ENCODE peak calls at places on chromosomes 16 and 17, in nine cellular contexts. N is endodermal cell, E is epithelial cell of esophagus, G is AG09309, S is OCI-LY7, U is BJ, P is transverse colon, D is uterus, I is HFF-Myc. X is an unnamed sample.

GRCh38 chr16:67248401-67249177 is at the start of gene SLC9A5:
- DNase-seq in N (peak), E (peak), G (no peak), S (peak), U (no peak), P (no peak), D (no peak), I (no peak), X (no peak)

GRCh38 chr17:69222707-69223106 is 5.9 kb downstream of the ABCA10 start:
- DNase-seq in N (no peak), E (no peak), G (no peak), S (peak), U (no peak), P (no peak), D (no peak), I (no peak), X (no peak)

GRCh38 chr17:59361386-59361785 is 29.9 kb downstream of the YPEL2 start:
- DNase-seq in N (no peak), E (peak), G (peak), S (no peak), U (peak), P (no peak), D (no peak), I (no peak), X (peak)

GRCh38 chr16:8905168-8905762 is 23.1 kb downstream of the LITAFD start:
- DNase-seq in N (no peak), E (peak), G (no peak), S (peak), U (no peak), P (no peak), D (no peak), I (no peak), X (no peak)

GRCh38 chr17:58789160-58789559 is 33.5 kb downstream of the PPM1E start:
- DNase-seq in N (no peak), E (no peak), G (no peak), S (no peak), U (no peak), P (no peak), D (no peak), I (no peak), X (no peak)

GRCh38 chr17:54992797-54993639 is 24.5 kb downstream of the STXBP4 start:
- DNase-seq in N (no peak), E (peak), G (peak), S (peak), U (no peak), P (no peak), D (no peak), I (peak), X (no peak)

GRCh38 chr17:74012465-74012864 is 191.0 kb upstream of the RPL38 start:
- DNase-seq in N (no peak), E (no peak), G (no peak), S (no peak), U (no peak), P (no peak), D (no peak), I (no peak), X (no peak)

GRCh38 chr16:81513204-81514040 is 68.8 kb downstream of the CMIP start:
- DNase-seq in N (peak), E (no peak), G (no peak), S (no peak), U (no peak), P (no peak), D (peak), I (no peak), X (no peak)

GRCh38 chr17:72116692-72117469 is 3.9 kb upstream of the SOX9 start:
- DNase-seq in N (peak), E (peak), G (no peak), S (no peak), U (no peak), P (peak), D (no peak), I (no peak), X (no peak)

GRCh38 chr16:17259751-17260270 is 210.9 kb downstream of the XYLT1 start:
- DNase-seq in N (no peak), E (no peak), G (no peak), S (no peak), U (no peak), P (no peak), D (no peak), I (no peak), X (no peak)

GRCh38 chr17:75822119-75822799 is 21.9 kb downstream of the UNC13D start:
- DNase-seq in N (no peak), E (no peak), G (no peak), S (peak), U (no peak), P (peak), D (peak), I (no peak), X (no peak)

GRCh38 chr17:41655611-41656111 is 31.3 kb upstream of the KRT17 start:
- DNase-seq in N (peak), E (peak), G (no peak), S (no peak), U (no peak), P (peak), D (no peak), I (no peak), X (no peak)

GRCh38 chr16:78446486-78446885 is 347.0 kb downstream of the WWOX start:
- DNase-seq in N (no peak), E (no peak), G (no peak), S (no peak), U (no peak), P (no peak), D (no peak), I (no peak), X (no peak)

GRCh38 chr17:77822302-77823030 is 136.0 kb upstream of the TNRC6C start:
- DNase-seq in N (no peak), E (no peak), G (no peak), S (no peak), U (no peak), P (peak), D (peak), I (no peak), X (no peak)

GRCh38 chr16:920722-921121 is 50.1 kb downstream of the LMF1 start:
- DNase-seq in N (no peak), E (no peak), G (no peak), S (no peak), U (no peak), P (no peak), D (peak), I (no peak), X (peak)

GRCh38 chr16:1920727-1921155 is 2.5 kb upstream of the HS3ST6 start:
- DNase-seq in N (peak), E (no peak), G (no peak), S (peak), U (no peak), P (peak), D (no peak), I (no peak), X (no peak)

GRCh38 chr17:38352245-38353083 is 820 bp downstream of the SOCS7 start:
- DNase-seq in N (peak), E (peak), G (no peak), S (peak), U (no peak), P (peak), D (peak), I (no peak), X (no peak)

GRCh38 chr16:50195276-50195675 is 42.2 kb downstream of the TENT4B start:
- DNase-seq in N (no peak), E (peak), G (peak), S (no peak), U (peak), P (no peak), D (no peak), I (no peak), X (no peak)

GRCh38 chr17:48308591-48308990 is 121.4 kb downstream of the SKAP1 start:
- DNase-seq in N (no peak), E (no peak), G (no peak), S (no peak), U (no peak), P (no peak), D (no peak), I (no peak), X (no peak)

GRCh38 chr17:44004761-44005526 is 522 bp downstream of the NAGS start:
- DNase-seq in N (peak), E (peak), G (no peak), S (no peak), U (no peak), P (peak), D (no peak), I (no peak), X (no peak)

GRCh38 chr17:78865682-78866390 is 25.2 kb upstream of the USP36 start:
- DNase-seq in N (peak), E (peak), G (no peak), S (peak), U (no peak), P (peak), D (peak), I (peak), X (no peak)
- H3K4me3 ChIP-seq in N (no peak), E (no peak), G (no peak), S (no peak), U (no peak), P (no peak), D (no peak), I (no peak), X (no peak)

DNA sequence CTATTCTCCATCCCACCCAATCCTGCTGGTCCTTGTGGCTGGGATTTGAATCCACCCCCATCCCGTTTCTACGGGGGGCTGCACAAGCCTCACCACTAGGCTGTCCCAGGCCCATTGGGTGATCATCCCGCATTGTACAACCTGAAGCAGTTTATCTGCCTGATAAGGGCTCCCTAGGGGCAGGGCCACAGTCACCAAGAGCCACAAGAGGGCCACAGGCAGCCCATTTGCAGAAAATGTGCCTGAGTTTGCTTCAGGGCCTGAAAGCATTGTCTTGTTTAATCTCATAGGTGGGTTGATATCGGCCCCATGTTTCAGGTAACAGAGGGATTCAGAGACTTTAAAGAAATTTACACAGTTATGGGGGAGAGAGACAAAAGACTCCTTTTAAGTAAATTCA is 245.0 kb downstream of the CPPED1 start:
- DNase-seq in N (peak), E (no peak), G (no peak), S (peak), U (no peak), P (no peak), D (no peak), I (no peak), X (no peak)
- TF ChIP-seq CTCF in N (peak), E (no peak), G (no peak), S (peak), U (no peak), P (no peak), D (no peak), I (no peak), X (no peak)

DNA sequence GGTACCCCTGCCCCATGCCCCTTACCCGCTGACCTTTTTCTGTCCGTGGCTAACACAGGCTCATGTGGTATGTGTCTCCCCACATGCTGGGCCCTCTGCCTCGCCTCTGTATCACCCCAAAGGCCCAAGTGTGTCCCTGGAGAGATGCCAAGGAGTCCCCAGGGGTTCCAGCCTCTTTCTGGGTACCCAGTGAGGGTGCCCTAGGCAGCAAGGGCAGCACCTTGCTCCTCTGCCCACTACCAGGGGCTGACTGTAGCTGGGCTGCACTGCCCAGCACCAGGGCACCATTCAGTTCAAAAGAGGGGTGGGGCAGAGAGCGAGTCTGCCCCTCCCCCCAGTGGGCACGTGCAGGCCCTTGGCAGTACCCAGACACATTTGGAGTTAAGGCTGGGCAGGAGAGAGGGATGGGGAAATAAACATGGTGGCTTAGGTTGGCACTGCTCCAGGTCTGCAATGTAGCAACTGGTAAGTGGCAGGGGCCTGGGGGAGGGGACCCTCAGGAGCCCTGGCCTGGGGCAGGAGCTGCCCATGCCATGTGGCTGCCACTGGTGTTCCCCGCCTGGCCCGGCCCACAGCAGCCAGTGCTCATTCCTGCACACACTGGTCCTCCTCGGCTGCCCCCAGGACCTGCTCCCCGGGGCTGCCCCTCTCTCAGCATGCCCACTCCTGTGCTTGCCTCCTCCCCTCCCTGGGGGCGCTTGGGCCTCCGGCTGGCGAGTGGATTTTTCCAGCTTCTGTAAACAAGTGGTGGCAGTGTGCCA is 9.1 kb downstream of the THRA start:
- DNase-seq in N (peak), E (no peak), G (no peak), S (no peak), U (no peak), P (peak), D (peak), I (no peak), X (no peak)
- H3K4me3 ChIP-seq in N (no peak), E (no peak), G (no peak), S (no peak), U (no peak), P (peak), D (peak), I (no peak), X (no peak)

DNA sequence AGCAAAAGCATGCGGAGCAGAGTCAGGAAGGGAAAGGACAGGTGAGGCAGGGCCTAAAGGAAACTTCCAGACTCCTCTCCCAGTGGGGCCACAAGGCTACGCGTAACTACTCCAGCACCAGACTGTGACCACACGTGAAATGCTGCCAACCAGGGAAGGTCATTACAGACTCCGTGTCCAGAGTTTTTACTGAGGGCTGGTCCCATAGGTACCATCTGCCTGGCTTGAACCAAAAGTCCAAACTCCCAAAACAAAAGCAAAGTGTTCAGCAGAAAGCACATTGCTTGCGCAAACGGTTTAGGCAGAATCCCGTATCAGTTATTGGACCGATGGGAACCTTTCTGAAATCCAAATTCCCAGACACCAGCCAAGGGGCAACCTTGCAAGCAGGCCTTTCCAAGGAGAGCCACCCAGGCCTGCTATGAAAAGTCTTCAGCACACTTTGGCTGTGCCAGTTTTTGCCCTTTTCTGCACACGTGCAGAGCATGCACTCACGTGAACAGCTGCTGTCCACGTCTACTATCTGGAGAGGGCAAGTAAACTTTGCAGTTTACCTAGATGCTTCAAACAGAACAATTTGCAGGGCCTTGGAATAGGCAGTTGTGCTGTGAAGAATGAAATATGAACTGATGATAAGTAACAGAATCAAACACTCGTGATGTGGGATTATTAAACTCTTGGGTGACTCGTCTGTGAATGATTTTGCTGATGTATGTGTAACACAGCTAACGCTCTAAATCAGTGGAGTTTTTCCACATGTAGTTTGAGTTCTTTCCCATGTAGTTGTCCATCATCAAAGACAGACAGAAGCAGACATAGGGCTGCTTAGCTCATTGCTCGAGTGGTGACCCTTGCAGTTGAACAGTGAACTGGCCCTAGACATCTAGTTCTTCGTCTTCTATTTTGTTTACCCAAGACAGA is 58.1 kb upstream of the CRISPLD2 start:
- DNase-seq in N (no peak), E (no peak), G (no peak), S (no peak), U (no peak), P (no peak), D (no peak), I (no peak), X (no peak)
- TF ChIP-seq CTCF in N (no peak), E (no peak), G (no peak), S (no peak), U (no peak), P (no peak), D (no peak), I (no peak), X (no peak)

X was measured in AG04449.